ENCODE peak calls at places on chromosomes 2 and 18, in eight cellular contexts. One of them, this sample, is unnamed.

GRCh38 chr2:158232476-158232875 is 130.8 kb downstream of the UPP2 start:
- DNase-seq in H1: no peak
- DNase-seq in left ventricle myocardium inferior: no peak
- DNase-seq in cardiac muscle cell: no peak
- DNase-seq in right cardiac atrium: no peak
- DNase-seq in stomach: no peak
- DNase-seq in upper lobe of left lung: no peak
- DNase-seq in right lobe of liver: no peak
- DNase-seq in this sample: no peak

GRCh38 chr2:138503087-138503442 is 1.5 kb downstream of the SPOPL start:
- DNase-seq in left ventricle myocardium inferior: no peak
- DNase-seq in H1: no peak
- DNase-seq in right cardiac atrium: no peak
- DNase-seq in upper lobe of left lung: no peak
- DNase-seq in stomach: no peak
- DNase-seq in cardiac muscle cell: no peak
- DNase-seq in right lobe of liver: no peak
- DNase-seq in this sample: no peak

GRCh38 chr18:38491195-38491594 is 925.6 kb upstream of the CELF4 start:
- DNase-seq in stomach: no peak
- DNase-seq in H1: no peak
- DNase-seq in right lobe of liver: no peak
- DNase-seq in left ventricle myocardium inferior: no peak
- DNase-seq in right cardiac atrium: no peak
- DNase-seq in upper lobe of left lung: no peak
- DNase-seq in cardiac muscle cell: no peak
- DNase-seq in this sample: no peak

GRCh38 chr2:72182547-72183460 is 35.1 kb upstream of the CYP26B1 start:
- DNase-seq in right lobe of liver: peak; percentile 63
- DNase-seq in H1: no peak
- DNase-seq in upper lobe of left lung: no peak
- DNase-seq in cardiac muscle cell: no peak
- DNase-seq in left ventricle myocardium inferior: no peak
- DNase-seq in stomach: peak; percentile 57
- DNase-seq in right cardiac atrium: no peak
- DNase-seq in this sample: no peak

GRCh38 chr2:108909275-108909823 is 79.7 kb downstream of the EDAR start:
- DNase-seq in cardiac muscle cell: no peak
- DNase-seq in stomach: no peak
- DNase-seq in left ventricle myocardium inferior: no peak
- DNase-seq in upper lobe of left lung: no peak
- DNase-seq in right lobe of liver: no peak
- DNase-seq in right cardiac atrium: no peak
- DNase-seq in H1: peak; percentile 37
- DNase-seq in this sample: no peak

GRCh38 chr18:13500891-13501887 is 225.2 kb downstream of the FAM210A start:
- DNase-seq in right lobe of liver: peak; percentile 84
- DNase-seq in upper lobe of left lung: no peak
- DNase-seq in stomach: peak; percentile 51
- DNase-seq in left ventricle myocardium inferior: peak; percentile 49
- DNase-seq in cardiac muscle cell: no peak
- DNase-seq in right cardiac atrium: peak; percentile 71
- DNase-seq in H1: no peak
- DNase-seq in this sample: no peak

GRCh38 chr2:213238753-213239591 is 45.3 kb upstream of the SPAG16 start:
- DNase-seq in right cardiac atrium: no peak
- DNase-seq in upper lobe of left lung: no peak
- DNase-seq in left ventricle myocardium inferior: no peak
- DNase-seq in stomach: no peak
- DNase-seq in cardiac muscle cell: no peak
- DNase-seq in H1: no peak
- DNase-seq in right lobe of liver: peak; percentile 55
- DNase-seq in this sample: no peak

GRCh38 chr2:46369783-46370182 is 72.6 kb downstream of the EPAS1 start:
- DNase-seq in upper lobe of left lung: no peak
- DNase-seq in stomach: no peak
- DNase-seq in right lobe of liver: no peak
- DNase-seq in H1: no peak
- DNase-seq in cardiac muscle cell: no peak
- DNase-seq in right cardiac atrium: no peak
- DNase-seq in left ventricle myocardium inferior: no peak
- DNase-seq in this sample: no peak

GRCh38 chr2:109466674-109467575 is 146.8 kb downstream of the SEPTIN10 start:
- DNase-seq in upper lobe of left lung: no peak
- DNase-seq in left ventricle myocardium inferior: no peak
- DNase-seq in right cardiac atrium: no peak
- DNase-seq in cardiac muscle cell: no peak
- DNase-seq in H1: no peak
- DNase-seq in right lobe of liver: peak; percentile 22
- DNase-seq in stomach: no peak
- DNase-seq in this sample: no peak

GRCh38 chr2:210577263-210578071 is 21.1 kb downstream of the CPS1 start:
- DNase-seq in H1: no peak
- DNase-seq in cardiac muscle cell: peak; percentile 48
- DNase-seq in upper lobe of left lung: no peak
- DNase-seq in left ventricle myocardium inferior: no peak
- DNase-seq in right cardiac atrium: no peak
- DNase-seq in right lobe of liver: no peak
- DNase-seq in stomach: no peak
- DNase-seq in this sample: no peak

GRCh38 chr2:88010136-88010535 is 6.2 kb downstream of the RNU2-63P start:
- DNase-seq in cardiac muscle cell: no peak
- DNase-seq in left ventricle myocardium inferior: no peak
- DNase-seq in upper lobe of left lung: no peak
- DNase-seq in stomach: no peak
- DNase-seq in right lobe of liver: no peak
- DNase-seq in right cardiac atrium: no peak
- DNase-seq in H1: no peak
- DNase-seq in this sample: no peak

DNA sequence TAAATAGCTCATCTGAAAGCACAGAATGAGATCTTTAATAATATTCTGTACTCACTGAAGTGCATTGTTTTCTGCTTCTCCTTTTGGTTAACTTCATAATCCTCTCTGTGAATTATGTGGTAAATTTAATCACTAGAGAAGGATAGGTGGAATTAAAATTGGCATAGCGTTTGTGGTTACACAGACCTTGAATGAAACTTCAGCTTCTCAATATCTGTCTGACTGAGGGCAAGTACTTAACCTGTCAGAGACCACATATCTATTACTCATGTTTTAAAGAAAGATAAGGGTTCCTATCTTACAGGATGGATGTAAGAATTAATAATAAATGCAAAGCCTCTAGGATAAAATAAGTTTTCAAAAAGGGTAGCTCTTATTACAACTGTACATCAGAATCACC is 861.8 kb downstream of the TRIB2 start:
- DNase-seq in left ventricle myocardium inferior: no peak
- DNase-seq in H1: no peak
- DNase-seq in right cardiac atrium: no peak
- DNase-seq in right lobe of liver: no peak
- DNase-seq in upper lobe of left lung: no peak
- DNase-seq in stomach: no peak
- DNase-seq in cardiac muscle cell: no peak
- DNase-seq in this sample: no peak
- H3K9me3 ChIP-seq in left ventricle myocardium inferior: no peaks in the 10 kb centered on the region
- H3K9me3 ChIP-seq in H1: no peaks in the 10 kb centered on the region
- H3K9me3 ChIP-seq in right cardiac atrium: no peaks in the 10 kb centered on the region
- H3K9me3 ChIP-seq in right lobe of liver: no peaks in the 10 kb centered on the region
- H3K9me3 ChIP-seq in upper lobe of left lung: no peaks in the 10 kb centered on the region
- H3K9me3 ChIP-seq in stomach: no peaks in the 10 kb centered on the region
- H3K9me3 ChIP-seq in cardiac muscle cell: no peaks in the 10 kb centered on the region
- H3K9me3 ChIP-seq in this sample: no peaks in the 10 kb centered on the region

DNA sequence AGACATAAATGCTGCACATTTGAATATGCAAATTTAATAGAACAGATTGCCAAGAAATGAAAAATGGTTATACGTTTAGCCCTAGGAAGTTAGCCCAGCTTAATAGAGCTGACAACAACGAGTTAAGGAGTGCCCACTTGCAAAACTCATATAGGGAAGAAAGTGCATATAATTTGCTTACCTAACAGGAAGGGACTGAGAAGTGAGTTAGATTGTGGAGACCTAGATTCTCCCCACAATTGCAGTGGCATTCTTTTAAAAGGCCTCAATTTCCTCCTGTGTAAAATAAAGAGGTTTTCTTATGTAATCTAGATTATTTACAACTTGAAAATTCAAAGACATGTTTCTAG is 642.8 kb upstream of the PIK3C3 start:
- DNase-seq in H1: no peak
- DNase-seq in right lobe of liver: no peak
- DNase-seq in left ventricle myocardium inferior: no peak
- DNase-seq in right cardiac atrium: no peak
- DNase-seq in upper lobe of left lung: no peak
- DNase-seq in stomach: no peak
- DNase-seq in cardiac muscle cell: no peak
- DNase-seq in this sample: no peak
- H3K9me3 ChIP-seq in H1: peaks cover 10% of the 10 kb centered on the region
- H3K9me3 ChIP-seq in right lobe of liver: no peaks in the 10 kb centered on the region
- H3K9me3 ChIP-seq in left ventricle myocardium inferior: peaks cover 38% of the 10 kb centered on the region
- H3K9me3 ChIP-seq in right cardiac atrium: no peaks in the 10 kb centered on the region
- H3K9me3 ChIP-seq in upper lobe of left lung: peaks cover 5% of the 10 kb centered on the region
- H3K9me3 ChIP-seq in stomach: peaks cover 6% of the 10 kb centered on the region
- H3K9me3 ChIP-seq in cardiac muscle cell: no peaks in the 10 kb centered on the region
- H3K9me3 ChIP-seq in this sample: no peaks in the 10 kb centered on the region

GRCh38 chr18:78729099-78729467 is 250.5 kb upstream of the SALL3 start:
- DNase-seq in right lobe of liver: peak; percentile 19
- DNase-seq in right cardiac atrium: no peak
- DNase-seq in cardiac muscle cell: no peak
- DNase-seq in H1: no peak
- DNase-seq in upper lobe of left lung: no peak
- DNase-seq in left ventricle myocardium inferior: no peak
- DNase-seq in stomach: peak; percentile 21
- DNase-seq in this sample: no peak
- H3K9me3 ChIP-seq in right lobe of liver: no peaks in the 10 kb centered on the region
- H3K9me3 ChIP-seq in right cardiac atrium: no peaks in the 10 kb centered on the region
- H3K9me3 ChIP-seq in cardiac muscle cell: no peaks in the 10 kb centered on the region
- H3K9me3 ChIP-seq in H1: no peaks in the 10 kb centered on the region
- H3K9me3 ChIP-seq in upper lobe of left lung: no peaks in the 10 kb centered on the region
- H3K9me3 ChIP-seq in left ventricle myocardium inferior: no peaks in the 10 kb centered on the region
- H3K9me3 ChIP-seq in stomach: no peaks in the 10 kb centered on the region
- H3K9me3 ChIP-seq in this sample: no peaks in the 10 kb centered on the region

GRCh38 chr2:12863937-12864336 is 147.2 kb downstream of the TRIB2 start:
- DNase-seq in right cardiac atrium: no peak
- DNase-seq in left ventricle myocardium inferior: no peak
- DNase-seq in cardiac muscle cell: no peak
- DNase-seq in upper lobe of left lung: no peak
- DNase-seq in H1: no peak
- DNase-seq in stomach: no peak
- DNase-seq in right lobe of liver: no peak
- DNase-seq in this sample: no peak

GRCh38 chr2:12861344-12861942 is 144.7 kb downstream of the TRIB2 start:
- DNase-seq in cardiac muscle cell: no peak
- DNase-seq in right lobe of liver: no peak
- DNase-seq in stomach: no peak
- DNase-seq in right cardiac atrium: no peak
- DNase-seq in left ventricle myocardium inferior: no peak
- DNase-seq in upper lobe of left lung: no peak
- DNase-seq in H1: no peak
- DNase-seq in this sample: no peak

GRCh38 chr2:12858786-12859185 is 142.1 kb downstream of the TRIB2 start:
- DNase-seq in cardiac muscle cell: no peak
- DNase-seq in right lobe of liver: no peak
- DNase-seq in upper lobe of left lung: no peak
- DNase-seq in left ventricle myocardium inferior: no peak
- DNase-seq in stomach: no peak
- DNase-seq in H1: no peak
- DNase-seq in right cardiac atrium: no peak
- DNase-seq in this sample: no peak

GRCh38 chr2:12857891-12858290 is 141.2 kb downstream of the TRIB2 start:
- DNase-seq in right lobe of liver: no peak
- DNase-seq in stomach: no peak
- DNase-seq in left ventricle myocardium inferior: no peak
- DNase-seq in right cardiac atrium: no peak
- DNase-seq in cardiac muscle cell: no peak
- DNase-seq in H1: no peak
- DNase-seq in upper lobe of left lung: no peak
- DNase-seq in this sample: no peak

DNA sequence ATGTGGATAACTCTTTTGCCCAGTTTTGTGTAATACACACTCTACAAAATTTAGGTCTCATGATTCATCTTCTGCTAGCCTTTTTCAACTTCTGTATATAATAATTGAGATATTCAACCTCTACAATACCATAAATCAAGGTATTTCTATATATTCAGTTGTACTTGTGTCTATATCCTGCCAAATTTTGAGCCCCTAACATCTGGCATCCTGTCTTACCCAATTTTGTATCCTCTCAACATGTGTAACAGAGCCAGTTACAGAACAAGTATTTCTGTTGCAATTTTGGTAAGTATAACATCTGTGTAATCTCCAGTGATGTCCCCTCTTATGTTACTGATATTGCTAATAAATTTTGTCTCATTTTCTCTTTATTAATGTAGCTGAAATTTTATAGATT is 145.8 kb downstream of the TRIB2 start:
- DNase-seq in right cardiac atrium: no peak
- DNase-seq in stomach: no peak
- DNase-seq in right lobe of liver: no peak
- DNase-seq in left ventricle myocardium inferior: no peak
- DNase-seq in upper lobe of left lung: no peak
- DNase-seq in H1: no peak
- DNase-seq in cardiac muscle cell: no peak
- DNase-seq in this sample: no peak
- H3K9me3 ChIP-seq in right cardiac atrium: peaks cover 2% of the 10 kb centered on the region
- H3K9me3 ChIP-seq in stomach: peaks cover 15% of the 10 kb centered on the region
- H3K9me3 ChIP-seq in right lobe of liver: no peaks in the 10 kb centered on the region
- H3K9me3 ChIP-seq in left ventricle myocardium inferior: peaks cover 21% of the 10 kb centered on the region
- H3K9me3 ChIP-seq in upper lobe of left lung: peaks cover 13% of the 10 kb centered on the region
- H3K9me3 ChIP-seq in H1: peaks cover 17% of the 10 kb centered on the region
- H3K9me3 ChIP-seq in cardiac muscle cell: no peaks in the 10 kb centered on the region
- H3K9me3 ChIP-seq in this sample: no peaks in the 10 kb centered on the region

GRCh38 chr18:14963246-14963645 is 215.3 kb downstream of the ANKRD30B start:
- DNase-seq in upper lobe of left lung: no peak
- DNase-seq in right lobe of liver: no peak
- DNase-seq in right cardiac atrium: no peak
- DNase-seq in left ventricle myocardium inferior: no peak
- DNase-seq in H1: peak; percentile 13
- DNase-seq in cardiac muscle cell: no peak
- DNase-seq in stomach: no peak
- DNase-seq in this sample: no peak

GRCh38 chr18:14965553-14965952 is 217.6 kb downstream of the ANKRD30B start:
- DNase-seq in stomach: no peak
- DNase-seq in cardiac muscle cell: no peak
- DNase-seq in H1: no peak
- DNase-seq in right lobe of liver: no peak
- DNase-seq in upper lobe of left lung: no peak
- DNase-seq in left ventricle myocardium inferior: no peak
- DNase-seq in right cardiac atrium: no peak
- DNase-seq in this sample: no peak

GRCh38 chr18:14964002-14964401 is 216.0 kb downstream of the ANKRD30B start:
- DNase-seq in H1: peak; percentile 4
- DNase-seq in left ventricle myocardium inferior: no peak
- DNase-seq in right cardiac atrium: no peak
- DNase-seq in right lobe of liver: no peak
- DNase-seq in cardiac muscle cell: no peak
- DNase-seq in upper lobe of left lung: no peak
- DNase-seq in stomach: no peak
- DNase-seq in this sample: no peak

GRCh38 chr18:14961991-14962390 is 214.0 kb downstream of the ANKRD30B start:
- DNase-seq in right lobe of liver: no peak
- DNase-seq in H1: no peak
- DNase-seq in left ventricle myocardium inferior: no peak
- DNase-seq in stomach: no peak
- DNase-seq in cardiac muscle cell: no peak
- DNase-seq in right cardiac atrium: no peak
- DNase-seq in upper lobe of left lung: no peak
- DNase-seq in this sample: no peak

GRCh38 chr18:14962626-14963025 is 214.7 kb downstream of the ANKRD30B start:
- DNase-seq in upper lobe of left lung: no peak
- DNase-seq in right cardiac atrium: no peak
- DNase-seq in stomach: no peak
- DNase-seq in left ventricle myocardium inferior: no peak
- DNase-seq in cardiac muscle cell: no peak
- DNase-seq in right lobe of liver: no peak
- DNase-seq in H1: peak; percentile 7
- DNase-seq in this sample: no peak
- H3K9me3 ChIP-seq in upper lobe of left lung: no peaks in the 10 kb centered on the region
- H3K9me3 ChIP-seq in right cardiac atrium: no peaks in the 10 kb centered on the region
- H3K9me3 ChIP-seq in stomach: peaks cover 2% of the 10 kb centered on the region
- H3K9me3 ChIP-seq in left ventricle myocardium inferior: no peaks in the 10 kb centered on the region
- H3K9me3 ChIP-seq in cardiac muscle cell: no peaks in the 10 kb centered on the region
- H3K9me3 ChIP-seq in right lobe of liver: no peaks in the 10 kb centered on the region
- H3K9me3 ChIP-seq in H1: peaks cover 64% of the 10 kb centered on the region
- H3K9me3 ChIP-seq in this sample: no peaks in the 10 kb centered on the region